ENCODE peak calls at places on chromosomes 2 and 18, in four cellular contexts. I, C, N and A are unnamed samples.

GRCh38 chr2:8543412-8544167 is 138.3 kb upstream of the ID2 start:
- DNase-seq in I (peak), C (peak), N (no peak), A (no peak)

GRCh38 chr2:73897934-73898333 is 5.1 kb downstream of the ACTG2 start:
- DNase-seq in I (peak), C (no peak), N (peak), A (no peak)

GRCh38 chr2:178449700-178450573 is 1.0 kb downstream of the PRKRA start:
- DNase-seq in I (no peak), C (no peak), N (no peak), A (peak)

GRCh38 chr2:205563646-205564045 is 118.7 kb upstream of the NRP2 start:
- DNase-seq in I (no peak), C (no peak), N (peak), A (no peak)

GRCh38 chr18:6747646-6748045 is 18.1 kb downstream of the ARHGAP28 start:
- DNase-seq in I (no peak), C (no peak), N (no peak), A (no peak)

GRCh38 chr2:135948642-135949355 is 36.6 kb downstream of the DARS1 start:
- DNase-seq in I (no peak), C (no peak), N (no peak), A (no peak)

GRCh38 chr18:3624818-3625716 is 175.1 kb downstream of the TGIF1 start:
- DNase-seq in I (peak), C (peak), N (no peak), A (no peak)

GRCh38 chr2:101679037-101679726 is 18.3 kb upstream of the MAP4K4 start:
- DNase-seq in I (no peak), C (no peak), N (no peak), A (no peak)

GRCh38 chr18:21389903-21390302 is 147.9 kb downstream of the GREB1L start:
- DNase-seq in I (no peak), C (no peak), N (no peak), A (no peak)

GRCh38 chr2:119249311-119249710 is 25.7 kb downstream of the STEAP3 start:
- DNase-seq in I (no peak), C (no peak), N (no peak), A (no peak)

GRCh38 chr2:236955675-236956618 is 129.7 kb upstream of the COPS8 start:
- DNase-seq in I (peak), C (peak), N (no peak), A (peak)

GRCh38 chr2:71965530-71965929 is 182.1 kb downstream of the CYP26B1 start:
- DNase-seq in I (no peak), C (no peak), N (no peak), A (no peak)

GRCh38 chr2:202378661-202379338 is 2.7 kb downstream of the BMPR2 start:
- DNase-seq in I (no peak), C (no peak), N (no peak), A (no peak)

GRCh38 chr2:12918841-12919445 is 202.2 kb downstream of the TRIB2 start:
- DNase-seq in I (peak), C (no peak), N (no peak), A (no peak)

GRCh38 chr2:239855863-239856587 is 169.1 kb downstream of the NDUFA10 start:
- DNase-seq in I (no peak), C (no peak), N (no peak), A (no peak)

GRCh38 chr2:195202163-195202845 is 454.7 kb upstream of the SLC39A10 start:
- DNase-seq in I (no peak), C (no peak), N (no peak), A (no peak)

GRCh38 chr2:29304399-29304798 is 189.2 kb downstream of the CLIP4 start:
- DNase-seq in I (no peak), C (no peak), N (no peak), A (no peak)

GRCh38 chr18:50358844-50359243 is 16.0 kb upstream of the SKA1 start:
- DNase-seq in I (no peak), C (no peak), N (no peak), A (no peak)

GRCh38 chr18:61639886-61640285 is 252.9 kb downstream of the RNF152 start:
- DNase-seq in I (no peak), C (no peak), N (no peak), A (no peak)

GRCh38 chr2:170123593-170123992 is 54.4 kb upstream of the MYO3B start:
- DNase-seq in I (no peak), C (no peak), N (no peak), A (no peak)